ENCODE peak calls at places on chromosomes 5 and 9, in seven cellular contexts. One of them, this sample, is unnamed.

GRCh38 chr5:41797672-41798071 is 72.6 kb downstream of the OXCT1 start:
- DNase-seq in GM13977: no peak
- DNase-seq in glutamatergic neuron: no peak
- DNase-seq in fibroblast of lung: no peak
- DNase-seq in neural progenitor cell: no peak
- DNase-seq in PC-3: no peak
- DNase-seq in ovary: no peak
- DNase-seq in this sample: no peak

GRCh38 chr9:32550046-32550608 is 2.0 kb upstream of the SMIM27 start:
- DNase-seq in GM13977: peak; percentile 24
- DNase-seq in glutamatergic neuron: no peak
- DNase-seq in fibroblast of lung: peak; percentile 41
- DNase-seq in neural progenitor cell: peak; percentile 33
- DNase-seq in PC-3: no peak
- DNase-seq in ovary: no peak
- DNase-seq in this sample: peak; percentile 40

GRCh38 chr9:101375546-101375945 is 9.3 kb downstream of the BAAT start:
- DNase-seq in GM13977: no peak
- DNase-seq in glutamatergic neuron: no peak
- DNase-seq in fibroblast of lung: no peak
- DNase-seq in neural progenitor cell: no peak
- DNase-seq in PC-3: no peak
- DNase-seq in ovary: no peak
- DNase-seq in this sample: no peak

GRCh38 chr5:108989761-108990392 is 242.2 kb downstream of the FER start:
- DNase-seq in GM13977: no peak
- DNase-seq in glutamatergic neuron: no peak
- DNase-seq in fibroblast of lung: peak; percentile 48
- DNase-seq in neural progenitor cell: no peak
- DNase-seq in PC-3: peak; percentile 33
- DNase-seq in ovary: no peak
- DNase-seq in this sample: peak; percentile 19

GRCh38 chr5:57037355-57037754 is 85.4 kb upstream of the MIER3 start:
- DNase-seq in GM13977: no peak
- DNase-seq in glutamatergic neuron: peak; percentile 29
- DNase-seq in fibroblast of lung: no peak
- DNase-seq in neural progenitor cell: peak; percentile 45
- DNase-seq in PC-3: no peak
- DNase-seq in ovary: no peak
- DNase-seq in this sample: no peak

GRCh38 chr9:122377241-122378164 is 6.7 kb downstream of the PTGS1 start:
- DNase-seq in GM13977: no peak
- DNase-seq in glutamatergic neuron: no peak
- DNase-seq in fibroblast of lung: no peak
- DNase-seq in neural progenitor cell: no peak
- DNase-seq in PC-3: no peak
- DNase-seq in ovary: no peak
- DNase-seq in this sample: no peak

GRCh38 chr9:115164511-115164974 is 46.6 kb upstream of the TNC start:
- DNase-seq in GM13977: no peak
- DNase-seq in glutamatergic neuron: no peak
- DNase-seq in fibroblast of lung: peak; percentile 45
- DNase-seq in neural progenitor cell: peak; percentile 10
- DNase-seq in PC-3: peak; percentile 93
- DNase-seq in ovary: no peak
- DNase-seq in this sample: peak; percentile 37

GRCh38 chr5:56055859-56056258 is 61.1 kb upstream of the IL6ST start:
- DNase-seq in GM13977: no peak
- DNase-seq in glutamatergic neuron: no peak
- DNase-seq in fibroblast of lung: no peak
- DNase-seq in neural progenitor cell: no peak
- DNase-seq in PC-3: no peak
- DNase-seq in ovary: no peak
- DNase-seq in this sample: no peak

GRCh38 chr9:79224672-79225433 is 346.9 kb upstream of the TLE4 start:
- DNase-seq in GM13977: no peak
- DNase-seq in glutamatergic neuron: no peak
- DNase-seq in fibroblast of lung: peak; percentile 96
- DNase-seq in neural progenitor cell: no peak
- DNase-seq in PC-3: peak; percentile 82
- DNase-seq in ovary: no peak
- DNase-seq in this sample: peak; percentile 93

GRCh38 chr5:81213070-81213469 is 20.1 kb upstream of the CKMT2 start:
- DNase-seq in GM13977: no peak
- DNase-seq in glutamatergic neuron: no peak
- DNase-seq in fibroblast of lung: no peak
- DNase-seq in neural progenitor cell: no peak
- DNase-seq in PC-3: peak; percentile 47
- DNase-seq in ovary: no peak
- DNase-seq in this sample: peak; percentile 13

GRCh38 chr5:81209386-81209785 is 23.7 kb upstream of the CKMT2 start:
- DNase-seq in GM13977: no peak
- DNase-seq in glutamatergic neuron: no peak
- DNase-seq in fibroblast of lung: no peak
- DNase-seq in neural progenitor cell: no peak
- DNase-seq in PC-3: no peak
- DNase-seq in ovary: no peak
- DNase-seq in this sample: no peak

GRCh38 chr5:81214848-81215247 is 18.3 kb upstream of the CKMT2 start:
- DNase-seq in GM13977: no peak
- DNase-seq in glutamatergic neuron: no peak
- DNase-seq in fibroblast of lung: no peak
- DNase-seq in neural progenitor cell: no peak
- DNase-seq in PC-3: no peak
- DNase-seq in ovary: no peak
- DNase-seq in this sample: no peak

GRCh38 chr5:81209869-81210268 is 23.3 kb upstream of the CKMT2 start:
- DNase-seq in GM13977: no peak
- DNase-seq in glutamatergic neuron: no peak
- DNase-seq in fibroblast of lung: no peak
- DNase-seq in neural progenitor cell: no peak
- DNase-seq in PC-3: no peak
- DNase-seq in ovary: no peak
- DNase-seq in this sample: no peak

GRCh38 chr5:81212211-81212687 is 20.9 kb upstream of the CKMT2 start:
- DNase-seq in GM13977: no peak
- DNase-seq in glutamatergic neuron: no peak
- DNase-seq in fibroblast of lung: no peak
- DNase-seq in neural progenitor cell: no peak
- DNase-seq in PC-3: no peak
- DNase-seq in ovary: no peak
- DNase-seq in this sample: no peak
- TF ChIP-seq CTCF in GM13977: peak; percentile 37
- TF ChIP-seq CTCF in glutamatergic neuron: no peak
- TF ChIP-seq CTCF in fibroblast of lung: no peak
- TF ChIP-seq CTCF in neural progenitor cell: no peak
- TF ChIP-seq CTCF in PC-3: no peak
- TF ChIP-seq CTCF in ovary: no peak
- TF ChIP-seq CTCF in this sample: no peak

GRCh38 chr9:14080940-14081621 is 232.9 kb downstream of the NFIB start:
- DNase-seq in GM13977: no peak
- DNase-seq in glutamatergic neuron: no peak
- DNase-seq in fibroblast of lung: peak; percentile 21
- DNase-seq in neural progenitor cell: peak; percentile 39
- DNase-seq in PC-3: peak; percentile 50
- DNase-seq in ovary: no peak
- DNase-seq in this sample: peak; percentile 70
- TF ChIP-seq CTCF in GM13977: no peak
- TF ChIP-seq CTCF in glutamatergic neuron: no peak
- TF ChIP-seq CTCF in fibroblast of lung: no peak
- TF ChIP-seq CTCF in neural progenitor cell: no peak
- TF ChIP-seq CTCF in PC-3: no peak
- TF ChIP-seq CTCF in ovary: no peak
- TF ChIP-seq CTCF in this sample: no peak

DNA sequence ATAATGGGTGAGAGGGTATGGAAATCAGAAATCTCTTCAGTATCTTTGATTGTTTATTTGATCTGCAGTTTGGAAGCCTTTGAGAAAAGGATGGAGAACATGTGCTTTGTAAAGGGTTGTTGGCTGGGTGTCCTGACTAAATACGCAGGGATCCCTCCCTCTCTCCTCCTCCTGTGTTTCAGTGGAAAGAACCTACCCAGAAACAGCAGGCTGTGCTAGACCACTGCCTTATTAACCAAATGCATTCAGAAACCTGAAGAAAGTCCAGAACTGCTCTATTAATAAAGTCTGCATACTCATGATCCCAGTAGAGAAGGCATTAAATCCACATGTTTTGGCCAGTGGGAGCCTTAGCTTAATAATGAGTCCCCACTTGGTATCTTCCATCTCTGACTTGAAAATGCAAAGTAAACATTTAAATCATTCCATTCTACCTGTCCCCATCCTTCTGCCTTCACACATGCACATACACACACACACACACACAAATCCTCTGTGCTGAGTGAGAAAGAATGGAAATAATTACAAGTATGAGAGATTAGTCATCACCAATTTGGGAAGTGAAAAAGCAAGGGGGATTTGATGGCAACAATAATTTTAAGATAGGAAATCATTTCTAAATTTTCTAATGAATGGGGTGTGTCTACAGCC is 10.0 kb upstream of the LECT2 start:
- DNase-seq in GM13977: no peak
- DNase-seq in glutamatergic neuron: no peak
- DNase-seq in fibroblast of lung: peak; percentile 82
- DNase-seq in neural progenitor cell: no peak
- DNase-seq in PC-3: no peak
- DNase-seq in ovary: no peak
- DNase-seq in this sample: no peak
- TF ChIP-seq CTCF in GM13977: no peak
- TF ChIP-seq CTCF in glutamatergic neuron: no peak
- TF ChIP-seq CTCF in fibroblast of lung: peak; percentile 33
- TF ChIP-seq CTCF in neural progenitor cell: no peak
- TF ChIP-seq CTCF in PC-3: no peak
- TF ChIP-seq CTCF in ovary: no peak
- TF ChIP-seq CTCF in this sample: no peak

GRCh38 chr9:15374825-15375224 is 47.9 kb upstream of the SNAPC3 start:
- DNase-seq in GM13977: no peak
- DNase-seq in glutamatergic neuron: no peak
- DNase-seq in fibroblast of lung: no peak
- DNase-seq in neural progenitor cell: no peak
- DNase-seq in PC-3: no peak
- DNase-seq in ovary: no peak
- DNase-seq in this sample: no peak
- TF ChIP-seq CTCF in GM13977: no peak
- TF ChIP-seq CTCF in glutamatergic neuron: no peak
- TF ChIP-seq CTCF in fibroblast of lung: no peak
- TF ChIP-seq CTCF in neural progenitor cell: no peak
- TF ChIP-seq CTCF in PC-3: no peak
- TF ChIP-seq CTCF in ovary: no peak
- TF ChIP-seq CTCF in this sample: no peak

DNA sequence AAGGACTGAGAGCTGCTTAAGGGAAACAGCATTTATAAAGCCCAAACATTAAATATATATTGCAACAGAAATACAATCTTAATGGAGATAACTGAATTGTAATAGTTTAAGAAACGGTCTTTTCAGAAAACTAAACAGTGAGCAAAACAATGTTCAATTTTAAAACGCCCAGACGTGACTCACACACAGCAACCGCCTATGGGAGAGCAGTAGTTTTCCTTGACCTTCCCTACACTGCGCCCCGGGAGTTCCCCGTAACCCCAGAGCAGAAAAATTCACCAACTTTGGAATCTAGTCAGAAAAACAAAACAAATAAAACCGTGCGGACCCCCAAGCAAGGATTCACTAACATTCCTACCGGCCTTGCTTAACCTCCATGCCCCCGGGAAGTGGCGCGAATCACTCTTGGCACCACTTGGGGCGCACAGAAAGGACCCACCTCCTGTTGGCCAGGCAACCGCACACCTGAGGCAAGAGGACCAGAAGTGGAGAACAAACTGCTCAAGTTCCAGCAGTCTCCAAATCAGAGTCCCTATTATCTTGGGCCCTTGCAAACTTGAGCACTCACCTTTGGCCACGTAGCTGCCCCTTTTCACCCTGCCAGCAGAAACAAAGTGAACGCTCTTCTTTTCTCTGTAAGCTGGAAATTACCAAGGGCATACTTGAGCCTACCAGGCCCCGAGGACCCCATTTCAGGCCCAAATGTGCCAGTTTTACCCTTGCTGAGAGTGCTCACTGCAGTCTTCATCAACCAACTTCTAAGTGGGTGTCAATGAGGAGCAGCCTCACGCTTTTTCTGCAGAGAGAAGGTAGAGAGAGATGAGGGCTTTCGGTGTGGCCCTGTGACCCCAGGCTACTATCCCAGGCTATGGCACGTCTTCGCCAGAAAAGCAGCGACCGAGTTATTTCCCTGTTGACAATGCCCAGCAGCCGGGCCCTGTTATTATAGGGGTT is 189.7 kb downstream of the MEF2C start:
- DNase-seq in GM13977: peak; percentile 28
- DNase-seq in glutamatergic neuron: no peak
- DNase-seq in fibroblast of lung: no peak
- DNase-seq in neural progenitor cell: no peak
- DNase-seq in PC-3: no peak
- DNase-seq in ovary: no peak
- DNase-seq in this sample: peak; percentile 30
- TF ChIP-seq CTCF in GM13977: no peak
- TF ChIP-seq CTCF in glutamatergic neuron: no peak
- TF ChIP-seq CTCF in fibroblast of lung: no peak
- TF ChIP-seq CTCF in neural progenitor cell: peak; percentile 36
- TF ChIP-seq CTCF in PC-3: no peak
- TF ChIP-seq CTCF in ovary: no peak
- TF ChIP-seq CTCF in this sample: no peak

DNA sequence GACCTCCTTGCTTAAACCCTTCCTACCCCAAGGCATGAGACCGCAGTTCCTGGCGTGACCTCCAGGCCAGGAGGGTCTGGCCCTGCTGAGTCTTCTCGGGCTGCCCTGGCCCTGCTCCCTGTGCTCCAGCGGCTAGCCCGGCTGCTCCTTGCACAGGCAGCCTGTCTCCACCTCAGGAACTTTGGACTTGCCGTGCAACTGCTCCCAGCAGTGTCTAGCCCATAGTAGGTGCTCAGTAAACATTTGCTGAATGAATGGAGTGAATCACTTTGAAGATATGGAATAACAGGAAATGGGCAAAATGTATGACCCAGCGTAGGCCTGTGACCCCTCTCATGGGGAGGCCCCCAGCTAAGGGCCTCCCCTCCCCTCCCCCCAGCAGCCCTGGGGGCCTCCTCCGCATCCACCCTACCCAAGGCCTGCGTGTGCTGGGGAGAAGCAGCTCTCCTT is 127.1 kb downstream of the ZNF354C start:
- DNase-seq in GM13977: no peak
- DNase-seq in glutamatergic neuron: peak; percentile 46
- DNase-seq in fibroblast of lung: no peak
- DNase-seq in neural progenitor cell: no peak
- DNase-seq in PC-3: no peak
- DNase-seq in ovary: no peak
- DNase-seq in this sample: no peak
- TF ChIP-seq CTCF in GM13977: no peak
- TF ChIP-seq CTCF in glutamatergic neuron: peak; percentile 64
- TF ChIP-seq CTCF in fibroblast of lung: no peak
- TF ChIP-seq CTCF in neural progenitor cell: peak; percentile 35
- TF ChIP-seq CTCF in PC-3: no peak
- TF ChIP-seq CTCF in ovary: no peak
- TF ChIP-seq CTCF in this sample: no peak

DNA sequence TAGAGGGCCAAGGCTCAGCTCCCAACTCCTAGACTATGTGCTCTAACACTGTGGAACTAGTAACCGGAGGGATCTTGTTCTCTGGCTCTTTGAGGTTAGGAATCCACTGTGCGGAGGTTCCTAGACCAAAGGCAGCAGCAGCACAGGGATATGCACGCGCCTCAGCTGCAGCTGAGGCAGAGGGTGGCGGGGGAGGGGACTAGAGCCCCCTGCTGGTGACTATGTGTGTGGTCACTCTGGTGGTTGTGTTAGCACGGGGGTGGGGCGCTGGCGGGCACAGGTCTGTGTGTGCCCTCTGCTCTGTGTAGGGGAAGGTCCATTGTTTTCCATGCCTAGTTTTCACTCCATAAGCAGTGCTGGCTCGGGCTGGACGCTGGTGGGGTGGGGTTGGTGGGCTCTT is 458.0 kb upstream of the IZUMO3 start:
- DNase-seq in GM13977: peak; percentile 7
- DNase-seq in glutamatergic neuron: peak; percentile 25
- DNase-seq in fibroblast of lung: no peak
- DNase-seq in neural progenitor cell: peak; percentile 49
- DNase-seq in PC-3: no peak
- DNase-seq in ovary: no peak
- DNase-seq in this sample: no peak
- TF ChIP-seq CTCF in GM13977: peak; percentile 40
- TF ChIP-seq CTCF in glutamatergic neuron: peak; percentile 51
- TF ChIP-seq CTCF in fibroblast of lung: no peak
- TF ChIP-seq CTCF in neural progenitor cell: peak; percentile 53
- TF ChIP-seq CTCF in PC-3: peak; percentile 26
- TF ChIP-seq CTCF in ovary: no peak
- TF ChIP-seq CTCF in this sample: no peak

This sample was measured in epithelial cell of esophagus.